ENCODE peak calls at places on chromosomes 4 and X, in six cellular contexts. Z is CD4-positive, alpha-beta memory T cell; M is activated CD8-positive, alpha-beta memory T cell treated with anti-CD3 and anti-CD28 coated beads for 4 hours; A is GM12864; G is foreskin fibroblast; Y is glutamatergic neuron. T is an unnamed sample.
A peak's percentile ranks its signal among the peaks of the same experiment; 100 is the strongest.

GRCh38 chr4:131366724-131367123 is 1782.4 kb upstream of the PCDH10 start:
- DNase-seq in Y (no peak), Z (no peak), A (no peak), M (no peak), G (no peak), T (no peak)

GRCh38 chr4:165439344-165439743 is 60.5 kb downstream of the CPE start:
- DNase-seq in A (no peak), Z (no peak), G (no peak), Y (no peak), M (no peak), T (no peak)

GRCh38 chrX:331145-331771 is 12.7 kb upstream of the GTPBP6 start:
- DNase-seq in A (no peak), M (no peak), G (peak; percentile 42), Y (peak; percentile 74), Z (no peak), T (no peak)

GRCh38 chr4:123234966-123235365 is 161.6 kb upstream of the SPRY1 start:
- DNase-seq in M (no peak), Z (no peak), Y (no peak), A (no peak), G (no peak), T (no peak)

GRCh38 chr4:84804126-84804525 is 162.4 kb downstream of the WDFY3 start:
- DNase-seq in Y (no peak), A (no peak), M (no peak), G (peak; percentile 61), Z (no peak), T (no peak)

GRCh38 chr4:53484911-53485459 is 106.3 kb downstream of the LNX1 start:
- DNase-seq in Z (no peak), M (no peak), Y (no peak), A (no peak), G (no peak), T (no peak)

GRCh38 chrX:68945603-68946228 is 116.9 kb downstream of the EFNB1 start:
- DNase-seq in Z (no peak), G (peak; percentile 25), Y (peak; percentile 32), A (no peak), M (no peak), T (peak; percentile 19)

GRCh38 chr4:176287546-176287945 is 18.5 kb upstream of the ASB5 start:
- DNase-seq in G (no peak), Y (no peak), A (no peak), Z (no peak), M (no peak), T (no peak)

GRCh38 chr4:123583043-123583442 is 186.4 kb downstream of the SPRY1 start:
- DNase-seq in G (no peak), A (no peak), Z (no peak), M (no peak), Y (no peak), T (no peak)

GRCh38 chr4:170887396-170887795 is 797.6 kb upstream of the AADAT start:
- DNase-seq in G (no peak), Z (no peak), A (no peak), Y (no peak), M (no peak), T (no peak)

GRCh38 chr4:7282094-7282370 is 89.7 kb downstream of the SORCS2 start:
- DNase-seq in M (no peak), Y (peak; percentile 37), A (no peak), G (no peak), Z (no peak), T (no peak)

GRCh38 chr4:3213101-3213416 is 35.9 kb upstream of the MSANTD1 start:
- DNase-seq in G (no peak), Z (no peak), Y (no peak), M (no peak), A (no peak), T (no peak)

GRCh38 chr4:156594619-156595018 is 377.0 kb downstream of the PDGFC start:
- DNase-seq in G (no peak), M (no peak), Z (no peak), A (no peak), Y (no peak), T (no peak)

GRCh38 chr4:156638925-156639605 is 332.5 kb downstream of the PDGFC start:
- DNase-seq in Y (no peak), A (no peak), G (no peak), Z (no peak), M (no peak), T (no peak)

GRCh38 chrX:17361620-17362019 is 13.4 kb upstream of the NHS start:
- DNase-seq in Y (peak; percentile 49), A (no peak), M (no peak), G (no peak), Z (no peak), T (peak; percentile 20)

GRCh38 chr4:143653031-143653430 is 47.4 kb downstream of the FREM3 start:
- DNase-seq in Z (no peak), A (no peak), G (no peak), Y (no peak), M (no peak), T (no peak)

GRCh38 chr4:57109530-57109846 is 697 bp downstream of the IGFBP7 start:
- DNase-seq in M (no peak), G (no peak), A (no peak), Z (no peak), Y (no peak), T (no peak)

GRCh38 chrX:19909761-19910160 is 22.4 kb upstream of the SH3KBP1 start:
- DNase-seq in Y (no peak), A (no peak), Z (no peak), G (no peak), M (no peak), T (no peak)

GRCh38 chr4:158128540-158128939 is 44.3 kb downstream of the GASK1B start:
- DNase-seq in Y (no peak), M (no peak), A (no peak), Z (no peak), G (no peak), T (no peak)

GRCh38 chr4:33063238-33063637 is 2343.1 kb downstream of the PCDH7 start:
- DNase-seq in Z (no peak), G (peak; percentile 65), A (no peak), Y (no peak), M (no peak), T (no peak)

GRCh38 chr4:89110541-89110985 is 770 bp upstream of the TIGD2 start:
- DNase-seq in A (no peak), Y (no peak), Z (no peak), G (no peak), M (no peak), T (no peak)

GRCh38 chrX:18900401-18900976 is 83.4 kb downstream of the PHKA2 start:
- DNase-seq in A (no peak), M (no peak), G (no peak), Y (no peak), Z (no peak), T (no peak)

GRCh38 chr4:26723216-26723615 is 137.4 kb upstream of the STIM2 start:
- DNase-seq in G (no peak), A (no peak), Y (no peak), Z (no peak), M (no peak), T (no peak)

GRCh38 chr4:6463311-6464289 is 8.8 kb downstream of the PPP2R2C start:
- DNase-seq in A (no peak), Z (no peak), M (no peak), G (no peak), Y (no peak), T (no peak)

GRCh38 chr4:119286377-119287002 is 35.4 kb downstream of the FABP2 start:
- DNase-seq in M (no peak), G (peak; percentile 35), Y (no peak), Z (peak; percentile 35), A (no peak), T (peak; percentile 13)

GRCh38 chrX:97027384-97027922 is 143.7 kb downstream of the RPA4 start:
- DNase-seq in Y (no peak), A (no peak), G (no peak), M (no peak), Z (no peak), T (no peak)